ENCODE peak calls at places on chromosomes 3 and 15, in six cellular contexts. One of them, this sample, is unnamed.

GRCh38 chr3:86929046-86929445 is 61.9 kb downstream of the VGLL3 start:
- DNase-seq in pancreas: no peak
- DNase-seq in tibial nerve: no peak
- DNase-seq in DND-41: no peak
- DNase-seq in RWPE2: no peak
- DNase-seq in tibial artery: no peak
- DNase-seq in this sample: no peak

GRCh38 chr15:34514251-34514760 is 69.1 kb downstream of the GOLGA8B start:
- DNase-seq in pancreas: no peak
- DNase-seq in tibial nerve: no peak
- DNase-seq in DND-41: no peak
- DNase-seq in RWPE2: no peak
- DNase-seq in tibial artery: no peak
- DNase-seq in this sample: no peak

GRCh38 chr15:62758126-62758951 is 284.2 kb upstream of the TPM1 start:
- DNase-seq in pancreas: peak; percentile 33
- DNase-seq in tibial nerve: peak; percentile 77
- DNase-seq in DND-41: no peak
- DNase-seq in RWPE2: peak; percentile 86
- DNase-seq in tibial artery: peak; percentile 77
- DNase-seq in this sample: no peak

GRCh38 chr3:101509811-101510210 is 3.2 kb downstream of the SENP7 start:
- DNase-seq in pancreas: no peak
- DNase-seq in tibial nerve: no peak
- DNase-seq in DND-41: no peak
- DNase-seq in RWPE2: no peak
- DNase-seq in tibial artery: no peak
- DNase-seq in this sample: no peak

GRCh38 chr3:33537135-33537534 is 96.9 kb upstream of the UBP1 start:
- DNase-seq in pancreas: peak; percentile 46
- DNase-seq in tibial nerve: no peak
- DNase-seq in DND-41: no peak
- DNase-seq in RWPE2: no peak
- DNase-seq in tibial artery: no peak
- DNase-seq in this sample: no peak

GRCh38 chr15:70043590-70043989 is 54.1 kb downstream of the TLE3 start:
- DNase-seq in pancreas: no peak
- DNase-seq in tibial nerve: no peak
- DNase-seq in DND-41: no peak
- DNase-seq in RWPE2: no peak
- DNase-seq in tibial artery: no peak
- DNase-seq in this sample: no peak

GRCh38 chr3:106029941-106030619 is 161.3 kb upstream of the CBLB start:
- DNase-seq in pancreas: no peak
- DNase-seq in tibial nerve: no peak
- DNase-seq in DND-41: no peak
- DNase-seq in RWPE2: no peak
- DNase-seq in tibial artery: no peak
- DNase-seq in this sample: no peak

GRCh38 chr3:35639251-35640185 is at the start of gene ARPP21:
- DNase-seq in pancreas: no peak
- DNase-seq in tibial nerve: no peak
- DNase-seq in DND-41: peak; percentile 87
- DNase-seq in RWPE2: peak; percentile 36
- DNase-seq in tibial artery: no peak
- DNase-seq in this sample: no peak

GRCh38 chr3:98782826-98783500 is 19.8 kb downstream of the ST3GAL6 start:
- DNase-seq in pancreas: no peak
- DNase-seq in tibial nerve: no peak
- DNase-seq in DND-41: no peak
- DNase-seq in RWPE2: no peak
- DNase-seq in tibial artery: no peak
- DNase-seq in this sample: no peak

GRCh38 chr3:63986147-63986546 is 37.1 kb downstream of the PSMD6 start:
- DNase-seq in pancreas: no peak
- DNase-seq in tibial nerve: no peak
- DNase-seq in DND-41: no peak
- DNase-seq in RWPE2: no peak
- DNase-seq in tibial artery: no peak
- DNase-seq in this sample: no peak

GRCh38 chr3:111392911-111393351 is 149.1 kb upstream of the CD96 start:
- DNase-seq in pancreas: no peak
- DNase-seq in tibial nerve: no peak
- DNase-seq in DND-41: peak; percentile 67
- DNase-seq in RWPE2: no peak
- DNase-seq in tibial artery: no peak
- DNase-seq in this sample: peak; percentile 69

GRCh38 chr3:129218742-129219141 is 30.7 kb upstream of the COPG1 start:
- DNase-seq in pancreas: no peak
- DNase-seq in tibial nerve: no peak
- DNase-seq in DND-41: no peak
- DNase-seq in RWPE2: no peak
- DNase-seq in tibial artery: no peak
- DNase-seq in this sample: no peak

GRCh38 chr3:36972163-36972562 is 20.8 kb downstream of the EPM2AIP1 start:
- DNase-seq in pancreas: no peak
- DNase-seq in tibial nerve: no peak
- DNase-seq in DND-41: no peak
- DNase-seq in RWPE2: no peak
- DNase-seq in tibial artery: no peak
- DNase-seq in this sample: no peak

GRCh38 chr15:99002226-99002625 is 5.4 kb downstream of the PGPEP1L start:
- DNase-seq in pancreas: no peak
- DNase-seq in tibial nerve: no peak
- DNase-seq in DND-41: peak; percentile 49
- DNase-seq in RWPE2: no peak
- DNase-seq in tibial artery: no peak
- DNase-seq in this sample: peak; percentile 45

GRCh38 chr15:99006904-99007495 is 592 bp downstream of the PGPEP1L start:
- DNase-seq in pancreas: no peak
- DNase-seq in tibial nerve: no peak
- DNase-seq in DND-41: no peak
- DNase-seq in RWPE2: no peak
- DNase-seq in tibial artery: no peak
- DNase-seq in this sample: no peak

GRCh38 chr15:99010743-99011142 is 3.2 kb upstream of the PGPEP1L start:
- DNase-seq in pancreas: no peak
- DNase-seq in tibial nerve: no peak
- DNase-seq in DND-41: no peak
- DNase-seq in RWPE2: no peak
- DNase-seq in tibial artery: no peak
- DNase-seq in this sample: no peak

GRCh38 chr15:99009741-99010370 is 2.3 kb upstream of the PGPEP1L start:
- DNase-seq in pancreas: no peak
- DNase-seq in tibial nerve: no peak
- DNase-seq in DND-41: no peak
- DNase-seq in RWPE2: no peak
- DNase-seq in tibial artery: no peak
- DNase-seq in this sample: no peak

GRCh38 chr15:99006146-99006545 is 1.4 kb downstream of the PGPEP1L start:
- DNase-seq in pancreas: no peak
- DNase-seq in tibial nerve: no peak
- DNase-seq in DND-41: no peak
- DNase-seq in RWPE2: no peak
- DNase-seq in tibial artery: no peak
- DNase-seq in this sample: no peak
- H3K4me3 ChIP-seq in pancreas: no peak overlapping the region
- H3K4me3 ChIP-seq in tibial nerve: no peak overlapping the region
- H3K4me3 ChIP-seq in DND-41: no peak overlapping the region
- H3K4me3 ChIP-seq in RWPE2: no peak overlapping the region
- H3K4me3 ChIP-seq in tibial artery: no peak overlapping the region
- H3K4me3 ChIP-seq in this sample: no peak overlapping the region

GRCh38 chr3:58222161-58222724 is 11.5 kb upstream of the DNASE1L3 start:
- DNase-seq in pancreas: no peak
- DNase-seq in tibial nerve: no peak
- DNase-seq in DND-41: no peak
- DNase-seq in RWPE2: peak; percentile 79
- DNase-seq in tibial artery: no peak
- DNase-seq in this sample: no peak
- H3K4me3 ChIP-seq in pancreas: no peak overlapping the region
- H3K4me3 ChIP-seq in tibial nerve: no peak overlapping the region
- H3K4me3 ChIP-seq in DND-41: no peak overlapping the region
- H3K4me3 ChIP-seq in RWPE2: no peak overlapping the region
- H3K4me3 ChIP-seq in tibial artery: no peak overlapping the region
- H3K4me3 ChIP-seq in this sample: no peak overlapping the region

DNA sequence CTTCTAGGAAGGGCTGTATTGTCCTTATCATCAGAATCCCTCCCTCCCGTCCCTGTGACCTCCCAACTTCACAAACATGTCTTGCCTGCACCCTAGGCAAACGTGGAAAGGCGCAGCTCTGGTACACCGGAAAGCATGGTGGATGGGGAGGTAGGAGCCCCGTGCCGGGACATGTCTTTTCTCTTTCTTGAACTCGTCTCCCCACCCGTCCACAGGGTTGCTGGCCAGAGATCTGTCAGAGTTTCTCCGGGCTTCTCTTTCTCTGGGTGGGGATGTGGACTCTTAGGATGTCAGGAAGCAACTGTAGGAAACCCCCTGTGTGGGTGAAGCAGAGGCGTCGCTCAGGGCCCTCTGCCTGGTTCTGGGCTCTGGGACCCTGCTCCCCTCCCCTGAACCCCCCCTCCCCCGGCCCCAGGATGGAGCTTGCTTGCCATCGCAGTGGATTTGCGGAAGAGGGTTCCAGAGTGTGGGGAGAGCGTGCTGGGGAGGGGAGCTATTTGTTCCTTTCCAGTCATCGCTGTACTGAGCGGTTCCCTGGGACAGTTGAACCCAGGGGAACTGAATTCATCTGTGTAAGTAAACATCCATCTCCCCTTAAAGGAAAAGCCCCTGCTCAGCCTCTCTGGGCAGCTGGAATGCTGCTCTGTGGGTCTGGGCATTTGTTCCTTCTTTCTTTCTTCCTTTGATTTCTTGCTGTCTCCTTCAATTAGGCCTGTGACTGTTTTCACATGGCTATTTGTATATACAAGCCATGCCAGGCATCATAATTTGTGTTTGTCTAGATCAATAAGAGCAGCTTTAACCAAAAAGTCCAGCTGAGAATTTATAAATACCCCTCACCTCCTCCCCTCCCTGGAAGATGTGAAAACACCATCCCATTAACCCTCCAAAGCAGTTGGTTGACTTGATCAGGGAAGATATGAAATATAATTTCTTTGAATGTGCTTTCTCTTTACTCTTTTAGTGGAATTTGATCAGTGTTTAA is 72.8 kb downstream of the SMAD3 start:
- DNase-seq in pancreas: no peak
- DNase-seq in tibial nerve: no peak
- DNase-seq in DND-41: no peak
- DNase-seq in RWPE2: no peak
- DNase-seq in tibial artery: peak; percentile 62
- DNase-seq in this sample: no peak
- H3K4me3 ChIP-seq in pancreas: no peak overlapping the region
- H3K4me3 ChIP-seq in tibial nerve: no peak overlapping the region
- H3K4me3 ChIP-seq in DND-41: no peak overlapping the region
- H3K4me3 ChIP-seq in RWPE2: no peak overlapping the region
- H3K4me3 ChIP-seq in tibial artery: no peak overlapping the region
- H3K4me3 ChIP-seq in this sample: no peak overlapping the region

DNA sequence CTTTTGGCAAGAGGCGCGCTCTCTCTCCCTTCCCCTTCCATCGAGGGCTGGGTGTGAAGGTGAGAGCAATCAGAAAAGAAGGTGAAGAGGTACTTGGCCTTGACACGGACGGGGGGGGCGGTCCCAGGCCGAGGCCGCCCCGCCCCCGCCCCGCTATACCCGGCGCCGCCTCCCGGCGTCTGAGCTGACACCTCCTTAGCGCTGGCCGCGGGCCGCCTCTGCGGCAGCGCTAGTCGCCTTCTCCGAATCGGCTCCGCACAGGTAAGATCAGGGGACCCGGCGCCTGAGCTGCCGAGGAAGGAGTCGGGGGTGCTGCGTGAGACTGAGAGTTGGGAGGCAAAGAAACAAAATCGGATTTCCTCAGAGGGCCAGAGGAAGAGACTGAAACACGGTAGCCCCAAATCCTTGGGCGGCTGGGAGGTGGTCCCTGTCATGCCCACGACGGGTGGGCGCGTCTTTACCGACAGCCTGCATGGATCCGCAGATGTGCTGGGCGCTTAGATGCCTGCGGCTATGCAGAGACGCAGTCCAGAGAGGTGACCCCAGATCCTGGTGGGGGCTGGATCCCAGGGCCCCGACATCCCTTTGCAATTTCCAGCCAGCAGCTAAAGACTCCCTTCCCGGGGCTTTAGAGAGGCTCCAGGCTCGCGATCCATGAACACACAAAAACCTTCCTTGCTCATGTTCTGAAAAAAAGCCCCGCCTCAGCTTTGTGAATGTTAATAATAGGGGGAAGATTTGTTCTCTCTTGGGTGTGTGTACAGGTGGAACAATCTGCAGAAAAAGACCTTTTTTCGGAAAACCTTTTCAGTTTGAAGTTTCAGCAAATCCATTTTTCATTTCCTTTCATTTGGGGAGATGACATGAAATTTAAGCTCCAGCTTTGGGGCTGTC is at the start of gene ENTPD3:
- DNase-seq in pancreas: peak; percentile 49
- DNase-seq in tibial nerve: no peak
- DNase-seq in DND-41: no peak
- DNase-seq in RWPE2: no peak
- DNase-seq in tibial artery: no peak
- DNase-seq in this sample: no peak
- H3K4me3 ChIP-seq in pancreas: peak within 1 kb of the TSS; percentile 45
- H3K4me3 ChIP-seq in tibial nerve: peak within 1 kb of the TSS; percentile 20
- H3K4me3 ChIP-seq in DND-41: no peak within 1 kb of the TSS
- H3K4me3 ChIP-seq in RWPE2: peak within 1 kb of the TSS; percentile 37
- H3K4me3 ChIP-seq in tibial artery: peak within 1 kb of the TSS; percentile 37
- H3K4me3 ChIP-seq in this sample: no peak within 1 kb of the TSS

GRCh38 chr3:69542265-69543079 is 156.6 kb upstream of the FRMD4B start:
- DNase-seq in pancreas: peak; percentile 20
- DNase-seq in tibial nerve: no peak
- DNase-seq in DND-41: no peak
- DNase-seq in RWPE2: peak; percentile 64
- DNase-seq in tibial artery: peak; percentile 63
- DNase-seq in this sample: no peak

GRCh38 chr3:69541823-69542264 is 156.0 kb upstream of the FRMD4B start:
- DNase-seq in pancreas: peak; percentile 23
- DNase-seq in tibial nerve: no peak
- DNase-seq in DND-41: no peak
- DNase-seq in RWPE2: peak; percentile 66
- DNase-seq in tibial artery: no peak
- DNase-seq in this sample: no peak

GRCh38 chr3:69543080-69543429 is 157.2 kb upstream of the FRMD4B start:
- DNase-seq in pancreas: no peak
- DNase-seq in tibial nerve: no peak
- DNase-seq in DND-41: no peak
- DNase-seq in RWPE2: no peak
- DNase-seq in tibial artery: no peak
- DNase-seq in this sample: no peak

GRCh38 chr3:69536306-69537020 is 150.6 kb upstream of the FRMD4B start:
- DNase-seq in pancreas: no peak
- DNase-seq in tibial nerve: no peak
- DNase-seq in DND-41: no peak
- DNase-seq in RWPE2: no peak
- DNase-seq in tibial artery: no peak
- DNase-seq in this sample: no peak

GRCh38 chr3:69541059-69541471 is 155.2 kb upstream of the FRMD4B start:
- DNase-seq in pancreas: no peak
- DNase-seq in tibial nerve: no peak
- DNase-seq in DND-41: no peak
- DNase-seq in RWPE2: peak; percentile 89
- DNase-seq in tibial artery: no peak
- DNase-seq in this sample: no peak
- H3K4me3 ChIP-seq in pancreas: no peak overlapping the region
- H3K4me3 ChIP-seq in tibial nerve: peak overlapping the region; percentile 42
- H3K4me3 ChIP-seq in DND-41: no peak overlapping the region
- H3K4me3 ChIP-seq in RWPE2: peak overlapping the region; percentile 81
- H3K4me3 ChIP-seq in tibial artery: peak overlapping the region; percentile 40
- H3K4me3 ChIP-seq in this sample: no peak overlapping the region

This sample was measured in Jurkat, Clone E6-1.